ENCODE peak calls at places on chromosome 19, in eight cellular contexts. A, M, X, U, C, W, E and J are unnamed samples.

GRCh38 chr19:47699360-47699917 is 13.8 kb upstream of the EHD2 start:
- DNase-seq in E (peak), U (peak), A (peak), M (peak), C (no peak), X (no peak), W (peak), J (no peak)

GRCh38 chr19:18785179-18786124 is 5.7 kb downstream of the COMP start:
- DNase-seq in M (peak), U (peak), W (peak), A (peak), C (peak), E (peak), X (no peak), J (peak)

GRCh38 chr19:55494172-55494761 is 6.0 kb downstream of the SSC5D start:
- DNase-seq in C (peak), E (no peak), M (no peak), W (no peak), X (no peak), U (no peak), A (no peak), J (no peak)

GRCh38 chr19:28705008-28705407 is 507.9 kb downstream of the UQCRFS1 start:
- DNase-seq in M (no peak), U (no peak), C (no peak), W (no peak), A (no peak), X (no peak), E (no peak), J (no peak)

GRCh38 chr19:4233282-4233853 is 4.0 kb downstream of the EBI3 start:
- DNase-seq in X (no peak), W (peak), C (peak), A (no peak), M (peak), E (peak), U (peak), J (peak)

GRCh38 chr19:19259741-19260140 is 13.4 kb downstream of the TM6SF2 start:
- DNase-seq in A (peak), M (no peak), C (no peak), E (no peak), W (no peak), U (no peak), X (peak), J (no peak)

GRCh38 chr19:3844596-3844995 is 24.2 kb downstream of the ZFR2 start:
- DNase-seq in M (no peak), X (no peak), U (no peak), W (no peak), C (no peak), A (no peak), E (no peak), J (no peak)

GRCh38 chr19:16594131-16594586 is 21.9 kb upstream of the SLC35E1 start:
- DNase-seq in X (no peak), W (peak), A (no peak), E (peak), U (peak), C (no peak), M (no peak), J (peak)

GRCh38 chr19:29505034-29505824 is 20.6 kb upstream of the VSTM2B start:
- DNase-seq in M (no peak), A (peak), E (no peak), W (no peak), C (no peak), X (peak), U (no peak), J (no peak)

GRCh38 chr19:44735011-44735410 is 13.5 kb upstream of the BCL3 start:
- DNase-seq in X (no peak), A (no peak), E (no peak), M (no peak), U (no peak), C (no peak), W (no peak), J (no peak)

GRCh38 chr19:2150794-2151338 is 500 bp downstream of the AP3D1 start:
- DNase-seq in U (peak), X (no peak), M (no peak), E (no peak), C (no peak), W (peak), A (no peak), J (no peak)

GRCh38 chr19:50258918-50259372 is 55.5 kb downstream of the MYH14 start:
- DNase-seq in M (no peak), X (no peak), U (no peak), C (no peak), A (peak), E (peak), W (no peak), J (no peak)

GRCh38 chr19:3548594-3548993 is 8.8 kb downstream of the MFSD12 start:
- DNase-seq in X (no peak), A (no peak), E (no peak), C (no peak), M (no peak), W (no peak), U (no peak), J (no peak)

GRCh38 chr19:14649020-14649419 is 25.6 kb downstream of the ADGRE3 start:
- DNase-seq in X (no peak), W (no peak), A (no peak), E (no peak), U (no peak), C (no peak), M (no peak), J (no peak)

GRCh38 chr19:48393559-48394330 is at the start of gene GRIN2D:
- DNase-seq in C (no peak), M (no peak), W (no peak), X (no peak), E (no peak), U (no peak), A (peak), J (no peak)